ENCODE peak calls at places on chromosomes 3 and 15, in eight cellular contexts. X is aorta; T is SW 1271; H is brain microvascular endothelial cell; G is AG09309; D is naive thymus-derived CD4-positive, alpha-beta T cell; P is hepatocyte; O is MCF 10A. Y is an unnamed sample.

GRCh38 chr3:141441381-141442365 is 45.2 kb upstream of the RASA2 start:
- DNase-seq in X (peak; percentile 92), T (peak; percentile 24), H (peak; percentile 80), G (no peak), D (peak; percentile 51), P (peak; percentile 81), O (peak; percentile 77), Y (peak; percentile 90)

GRCh38 chr15:38053786-38054185 is 119.3 kb downstream of the TMCO5A start:
- DNase-seq in X (no peak), T (no peak), H (no peak), G (no peak), D (no peak), P (no peak), O (no peak), Y (no peak)

GRCh38 chr3:195257454-195258448 is 13.2 kb downstream of the XXYLT1 start:
- DNase-seq in X (peak; percentile 73), T (no peak), H (no peak), G (no peak), D (no peak), P (no peak), O (no peak), Y (no peak)

GRCh38 chr3:159486580-159486979 is 502.1 kb upstream of the IL12A start:
- DNase-seq in X (no peak), T (no peak), H (no peak), G (no peak), D (no peak), P (no peak), O (no peak), Y (peak; percentile 10)

GRCh38 chr3:197478746-197479668 is 76.8 kb downstream of the BDH1 start:
- DNase-seq in X (no peak), T (no peak), H (no peak), G (no peak), D (no peak), P (no peak), O (peak; percentile 61), Y (no peak)

GRCh38 chr3:119702530-119703527 is at the start of gene CFAP91:
- DNase-seq in X (peak; percentile 99), T (no peak), H (peak; percentile 95), G (peak; percentile 32), D (peak; percentile 59), P (peak; percentile 97), O (peak; percentile 87), Y (peak; percentile 93)

GRCh38 chr3:111392911-111393351 is 149.1 kb upstream of the CD96 start:
- DNase-seq in X (no peak), T (no peak), H (no peak), G (no peak), D (peak; percentile 73), P (no peak), O (peak; percentile 57), Y (no peak)

GRCh38 chr3:8416965-8417364 is 84.7 kb upstream of the LMCD1 start:
- DNase-seq in X (no peak), T (no peak), H (peak; percentile 20), G (no peak), D (no peak), P (peak; percentile 31), O (peak; percentile 62), Y (peak; percentile 17)

GRCh38 chr3:115974940-115975339 is 351.6 kb downstream of the GAP43 start:
- DNase-seq in X (no peak), T (no peak), H (no peak), G (no peak), D (no peak), P (no peak), O (no peak), Y (no peak)

GRCh38 chr15:85772668-85773067 is 22.1 kb downstream of the KLHL25 start:
- DNase-seq in X (no peak), T (no peak), H (no peak), G (no peak), D (no peak), P (no peak), O (peak; percentile 73), Y (no peak)

GRCh38 chr3:172061724-172062184 is 22.4 kb downstream of the FNDC3B start:
- DNase-seq in X (no peak), T (no peak), H (no peak), G (no peak), D (no peak), P (peak; percentile 39), O (peak; percentile 31), Y (peak; percentile 83)

GRCh38 chr3:82834098-82834497 is 1072.7 kb upstream of the GBE1 start:
- DNase-seq in X (no peak), T (no peak), H (no peak), G (no peak), D (no peak), P (no peak), O (no peak), Y (no peak)

GRCh38 chr15:39887832-39888231 is 32.2 kb downstream of the GPR176 start:
- DNase-seq in X (no peak), T (no peak), H (peak; percentile 35), G (peak; percentile 28), D (no peak), P (peak; percentile 61), O (peak; percentile 65), Y (peak; percentile 18)